ENCODE peak calls at places on chromosomes 11 and 22, in nine cellular contexts. One of them, this sample, is unnamed.

GRCh38 chr22:28025866-28026575 is 107.0 kb upstream of the PITPNB start:
- DNase-seq in body of pancreas: no peak
- DNase-seq in testis: peak; percentile 7
- DNase-seq in right lobe of liver: no peak
- DNase-seq in A549: no peak
- DNase-seq in gastrocnemius medialis: no peak
- DNase-seq in prostate gland: no peak
- DNase-seq in esophagus squamous epithelium: no peak
- DNase-seq in tibial nerve: no peak
- DNase-seq in this sample: peak; percentile 9

GRCh38 chr11:119352857-119353260 is 6.4 kb upstream of the MFRP start:
- DNase-seq in gastrocnemius medialis: peak; percentile 26
- DNase-seq in esophagus squamous epithelium: no peak
- DNase-seq in testis: peak; percentile 91
- DNase-seq in tibial nerve: no peak
- DNase-seq in right lobe of liver: no peak
- DNase-seq in body of pancreas: peak; percentile 73
- DNase-seq in prostate gland: no peak
- DNase-seq in A549: no peak
- DNase-seq in this sample: peak; percentile 72

GRCh38 chr11:3192511-3193372 is 25.9 kb downstream of the MRGPRG start:
- DNase-seq in testis: no peak
- DNase-seq in right lobe of liver: peak; percentile 35
- DNase-seq in esophagus squamous epithelium: no peak
- DNase-seq in gastrocnemius medialis: no peak
- DNase-seq in prostate gland: no peak
- DNase-seq in body of pancreas: no peak
- DNase-seq in tibial nerve: no peak
- DNase-seq in A549: no peak
- DNase-seq in this sample: no peak

GRCh38 chr22:44364750-44365118 is 52.0 kb upstream of the SHISAL1 start:
- DNase-seq in right lobe of liver: peak; percentile 24
- DNase-seq in esophagus squamous epithelium: no peak
- DNase-seq in testis: no peak
- DNase-seq in body of pancreas: no peak
- DNase-seq in tibial nerve: no peak
- DNase-seq in gastrocnemius medialis: no peak
- DNase-seq in A549: no peak
- DNase-seq in prostate gland: no peak
- DNase-seq in this sample: no peak

GRCh38 chr11:11170352-11171084 is 182.5 kb downstream of the CSNK2A3 start:
- DNase-seq in body of pancreas: no peak
- DNase-seq in testis: no peak
- DNase-seq in A549: no peak
- DNase-seq in esophagus squamous epithelium: no peak
- DNase-seq in gastrocnemius medialis: no peak
- DNase-seq in right lobe of liver: no peak
- DNase-seq in prostate gland: no peak
- DNase-seq in tibial nerve: no peak
- DNase-seq in this sample: no peak

GRCh38 chr11:12868315-12869073 is 140.6 kb upstream of the RASSF10 start:
- DNase-seq in tibial nerve: no peak
- DNase-seq in right lobe of liver: no peak
- DNase-seq in gastrocnemius medialis: no peak
- DNase-seq in esophagus squamous epithelium: no peak
- DNase-seq in testis: no peak
- DNase-seq in prostate gland: no peak
- DNase-seq in A549: no peak
- DNase-seq in body of pancreas: no peak
- DNase-seq in this sample: no peak

GRCh38 chr22:47653921-47654320 is 891.5 kb downstream of the TBC1D22A start:
- DNase-seq in gastrocnemius medialis: no peak
- DNase-seq in esophagus squamous epithelium: no peak
- DNase-seq in body of pancreas: no peak
- DNase-seq in A549: no peak
- DNase-seq in tibial nerve: no peak
- DNase-seq in prostate gland: no peak
- DNase-seq in testis: no peak
- DNase-seq in right lobe of liver: no peak
- DNase-seq in this sample: no peak

GRCh38 chr22:32326647-32327046 is 31.0 kb upstream of the RFPL3 start:
- DNase-seq in esophagus squamous epithelium: no peak
- DNase-seq in testis: peak; percentile 10
- DNase-seq in prostate gland: no peak
- DNase-seq in A549: no peak
- DNase-seq in tibial nerve: no peak
- DNase-seq in gastrocnemius medialis: no peak
- DNase-seq in body of pancreas: no peak
- DNase-seq in right lobe of liver: no peak
- DNase-seq in this sample: no peak

DNA sequence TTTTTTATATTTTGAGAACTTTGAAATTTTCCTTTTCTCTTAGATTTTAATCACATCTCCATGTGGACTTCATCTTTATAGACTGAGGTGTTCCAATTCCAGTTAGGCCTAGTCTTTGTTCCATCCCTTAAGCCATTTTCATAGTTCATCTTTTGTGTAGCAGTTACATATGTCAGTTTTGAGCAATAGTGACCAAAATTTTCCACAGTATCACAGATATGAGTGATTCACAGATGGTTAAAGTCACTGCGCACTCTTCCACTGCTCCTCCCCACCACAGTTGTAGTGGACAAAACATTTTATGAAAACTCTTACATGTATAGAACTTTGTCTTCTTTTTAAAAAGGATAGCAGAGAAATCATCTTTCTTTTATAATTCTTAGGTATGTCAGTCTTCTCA is 42.8 kb downstream of the YAP1 start:
- DNase-seq in testis: no peak
- DNase-seq in body of pancreas: no peak
- DNase-seq in right lobe of liver: no peak
- DNase-seq in prostate gland: no peak
- DNase-seq in tibial nerve: no peak
- DNase-seq in esophagus squamous epithelium: no peak
- DNase-seq in A549: no peak
- DNase-seq in gastrocnemius medialis: no peak
- DNase-seq in this sample: no peak
- TF ChIP-seq POLR2A in testis: no peak
- TF ChIP-seq POLR2A in body of pancreas: no peak
- TF ChIP-seq POLR2A in right lobe of liver: no peak
- TF ChIP-seq POLR2A in prostate gland: no peak
- TF ChIP-seq POLR2A in tibial nerve: no peak
- TF ChIP-seq POLR2A in esophagus squamous epithelium: no peak
- TF ChIP-seq POLR2A in A549: no peak
- TF ChIP-seq POLR2A in gastrocnemius medialis: no peak
- TF ChIP-seq POLR2A in this sample: no peak

GRCh38 chr11:70677232-70677916 is 279.0 kb downstream of the CTTN start:
- DNase-seq in A549: no peak
- DNase-seq in right lobe of liver: no peak
- DNase-seq in gastrocnemius medialis: no peak
- DNase-seq in body of pancreas: no peak
- DNase-seq in esophagus squamous epithelium: no peak
- DNase-seq in prostate gland: no peak
- DNase-seq in testis: no peak
- DNase-seq in tibial nerve: no peak
- DNase-seq in this sample: no peak
- H3K27ac ChIP-seq in A549: no peak overlapping the region
- H3K27ac ChIP-seq in right lobe of liver: no peak overlapping the region
- H3K27ac ChIP-seq in gastrocnemius medialis: no peak overlapping the region
- H3K27ac ChIP-seq in body of pancreas: no peak overlapping the region
- H3K27ac ChIP-seq in esophagus squamous epithelium: no peak overlapping the region
- H3K27ac ChIP-seq in prostate gland: no peak overlapping the region
- H3K27ac ChIP-seq in testis: no peak overlapping the region
- H3K27ac ChIP-seq in tibial nerve: no peak overlapping the region
- H3K27ac ChIP-seq in this sample: no peak overlapping the region

DNA sequence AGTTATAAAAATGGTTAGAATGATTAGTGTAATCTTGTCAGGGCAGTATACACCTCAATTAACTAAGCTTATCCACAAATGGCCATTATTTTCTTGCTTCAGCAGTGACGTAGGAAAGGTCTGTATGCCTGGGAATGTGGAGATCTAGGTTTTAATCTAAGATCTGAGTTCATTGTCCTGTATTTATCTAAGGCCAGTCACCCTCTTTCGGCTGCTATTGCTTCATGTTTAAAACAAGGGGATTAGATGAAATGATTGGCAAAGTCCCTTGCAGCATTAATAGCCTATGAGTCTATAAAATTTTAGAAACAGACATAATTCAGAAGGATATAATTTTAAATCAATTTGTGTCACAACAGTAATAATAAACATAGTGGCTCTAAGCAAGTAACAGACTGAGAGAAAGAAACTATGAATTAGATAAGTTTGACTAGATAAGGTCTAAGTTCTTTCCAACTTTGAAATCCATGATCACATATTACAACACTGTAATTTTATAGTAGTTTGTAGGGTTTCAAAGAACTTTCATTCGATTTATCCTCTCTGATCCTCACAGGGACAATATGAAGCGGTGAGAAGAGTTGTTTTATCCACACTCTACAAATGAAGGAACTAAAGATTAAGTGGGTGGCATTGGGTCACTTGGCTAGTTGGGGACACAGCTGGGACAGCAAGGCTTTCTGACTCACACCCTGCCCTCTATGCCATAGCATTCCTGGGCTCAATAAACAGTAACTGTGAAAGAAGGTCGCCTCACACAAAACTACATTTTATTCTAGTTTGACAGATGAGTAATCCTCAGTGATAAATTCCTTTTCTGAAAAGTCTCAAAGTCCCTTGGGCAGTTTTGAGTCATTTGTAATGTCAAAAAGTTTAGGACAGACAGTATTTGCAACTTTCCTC is 60.6 kb upstream of the RDX start:
- DNase-seq in A549: peak; percentile 67
- DNase-seq in body of pancreas: no peak
- DNase-seq in esophagus squamous epithelium: no peak
- DNase-seq in gastrocnemius medialis: no peak
- DNase-seq in prostate gland: no peak
- DNase-seq in right lobe of liver: no peak
- DNase-seq in testis: no peak
- DNase-seq in tibial nerve: no peak
- DNase-seq in this sample: no peak
- H3K4me3 ChIP-seq in A549: no peak overlapping the region
- H3K4me3 ChIP-seq in body of pancreas: no peak overlapping the region
- H3K4me3 ChIP-seq in esophagus squamous epithelium: no peak overlapping the region
- H3K4me3 ChIP-seq in gastrocnemius medialis: no peak overlapping the region
- H3K4me3 ChIP-seq in prostate gland: no peak overlapping the region
- H3K4me3 ChIP-seq in right lobe of liver: no peak overlapping the region
- H3K4me3 ChIP-seq in testis: no peak overlapping the region
- H3K4me3 ChIP-seq in tibial nerve: no peak overlapping the region
- H3K4me3 ChIP-seq in this sample: no peak overlapping the region

GRCh38 chr11:65448418-65449196 is 26.0 kb downstream of the NEAT1 start:
- DNase-seq in esophagus squamous epithelium: no peak
- DNase-seq in body of pancreas: no peak
- DNase-seq in gastrocnemius medialis: peak; percentile 75
- DNase-seq in A549: no peak
- DNase-seq in testis: no peak
- DNase-seq in prostate gland: no peak
- DNase-seq in tibial nerve: no peak
- DNase-seq in right lobe of liver: no peak
- DNase-seq in this sample: no peak
- TF ChIP-seq POLR2A in esophagus squamous epithelium: peak; percentile 15
- TF ChIP-seq POLR2A in body of pancreas: no peak
- TF ChIP-seq POLR2A in gastrocnemius medialis: no peak
- TF ChIP-seq POLR2A in A549: no peak
- TF ChIP-seq POLR2A in testis: no peak
- TF ChIP-seq POLR2A in prostate gland: no peak
- TF ChIP-seq POLR2A in tibial nerve: no peak
- TF ChIP-seq POLR2A in right lobe of liver: peak; percentile 14
- TF ChIP-seq POLR2A in this sample: no peak

GRCh38 chr11:15793032-15793996 is 563.0 kb downstream of the SOX6 start:
- DNase-seq in body of pancreas: no peak
- DNase-seq in prostate gland: no peak
- DNase-seq in testis: no peak
- DNase-seq in tibial nerve: no peak
- DNase-seq in gastrocnemius medialis: no peak
- DNase-seq in A549: no peak
- DNase-seq in right lobe of liver: no peak
- DNase-seq in esophagus squamous epithelium: no peak
- DNase-seq in this sample: no peak
- H3K27ac ChIP-seq in body of pancreas: no peak overlapping the region
- H3K27ac ChIP-seq in prostate gland: no peak overlapping the region
- H3K27ac ChIP-seq in testis: no peak overlapping the region
- H3K27ac ChIP-seq in tibial nerve: no peak overlapping the region
- H3K27ac ChIP-seq in gastrocnemius medialis: peak overlapping the region; percentile 82
- H3K27ac ChIP-seq in A549: no peak overlapping the region
- H3K27ac ChIP-seq in right lobe of liver: no peak overlapping the region
- H3K27ac ChIP-seq in esophagus squamous epithelium: no peak overlapping the region
- H3K27ac ChIP-seq in this sample: peak overlapping the region; percentile 57

GRCh38 chr11:47186076-47186936 is at the start of gene PACSIN3:
- DNase-seq in testis: no peak
- DNase-seq in A549: peak; percentile 72
- DNase-seq in esophagus squamous epithelium: no peak
- DNase-seq in prostate gland: no peak
- DNase-seq in right lobe of liver: peak; percentile 62
- DNase-seq in gastrocnemius medialis: peak; percentile 65
- DNase-seq in tibial nerve: no peak
- DNase-seq in body of pancreas: peak; percentile 67
- DNase-seq in this sample: peak; percentile 69

GRCh38 chr11:47186937-47187681 is 875 bp upstream of the PACSIN3 start:
- DNase-seq in esophagus squamous epithelium: no peak
- DNase-seq in testis: peak; percentile 58
- DNase-seq in prostate gland: no peak
- DNase-seq in right lobe of liver: peak; percentile 62
- DNase-seq in tibial nerve: peak; percentile 54
- DNase-seq in gastrocnemius medialis: peak; percentile 90
- DNase-seq in body of pancreas: peak; percentile 67
- DNase-seq in A549: no peak
- DNase-seq in this sample: peak; percentile 83

GRCh38 chr11:47188262-47188661 is 2.0 kb upstream of the PACSIN3 start:
- DNase-seq in tibial nerve: no peak
- DNase-seq in A549: no peak
- DNase-seq in right lobe of liver: no peak
- DNase-seq in gastrocnemius medialis: no peak
- DNase-seq in esophagus squamous epithelium: no peak
- DNase-seq in body of pancreas: no peak
- DNase-seq in prostate gland: no peak
- DNase-seq in testis: no peak
- DNase-seq in this sample: peak; percentile 25

GRCh38 chr11:47189100-47189834 is 3.0 kb upstream of the PACSIN3 start:
- DNase-seq in esophagus squamous epithelium: no peak
- DNase-seq in body of pancreas: no peak
- DNase-seq in prostate gland: peak; percentile 36
- DNase-seq in right lobe of liver: peak; percentile 72
- DNase-seq in gastrocnemius medialis: no peak
- DNase-seq in tibial nerve: no peak
- DNase-seq in A549: peak; percentile 62
- DNase-seq in testis: no peak
- DNase-seq in this sample: no peak

GRCh38 chr11:47187723-47188122 is 1.5 kb upstream of the PACSIN3 start:
- DNase-seq in gastrocnemius medialis: no peak
- DNase-seq in testis: no peak
- DNase-seq in body of pancreas: no peak
- DNase-seq in right lobe of liver: no peak
- DNase-seq in esophagus squamous epithelium: no peak
- DNase-seq in A549: no peak
- DNase-seq in prostate gland: no peak
- DNase-seq in tibial nerve: no peak
- DNase-seq in this sample: no peak
- H3K4me3 ChIP-seq in gastrocnemius medialis: peak overlapping the region; percentile 87
- H3K4me3 ChIP-seq in testis: peak overlapping the region; percentile 70
- H3K4me3 ChIP-seq in body of pancreas: no peak overlapping the region
- H3K4me3 ChIP-seq in right lobe of liver: peak overlapping the region; percentile 74
- H3K4me3 ChIP-seq in esophagus squamous epithelium: peak overlapping the region; percentile 94
- H3K4me3 ChIP-seq in A549: peak overlapping the region; percentile 72
- H3K4me3 ChIP-seq in prostate gland: peak overlapping the region; percentile 91
- H3K4me3 ChIP-seq in tibial nerve: peak overlapping the region; percentile 76
- H3K4me3 ChIP-seq in this sample: peak overlapping the region; percentile 74

This sample was measured in heart left ventricle.